ENCODE peak calls at places on chromosomes 13 and 19, in four cellular contexts. One of them, this sample, is unnamed. For H3K4me1, the result is how much of the 10 kb centered on the place peaks cover.

GRCh38 chr19:12806242-12807131 is at the start of gene RNASEH2A:
- DNase-seq in heart right ventricle: peak
- DNase-seq in tibial artery: peak
- DNase-seq in HCT116: peak
- DNase-seq in this sample: peak

GRCh38 chr13:97359181-97360057 is 74.5 kb upstream of the RAP2A start:
- DNase-seq in HCT116: peak
- DNase-seq in tibial artery: peak
- DNase-seq in heart right ventricle: no peak
- DNase-seq in this sample: peak

GRCh38 chr13:48093588-48093987 is 1.3 kb downstream of the MED4 start:
- DNase-seq in HCT116: no peak
- DNase-seq in tibial artery: no peak
- DNase-seq in heart right ventricle: no peak
- DNase-seq in this sample: no peak

GRCh38 chr19:35166100-35167063 is 11.8 kb downstream of the FXYD5 start:
- DNase-seq in HCT116: no peak
- DNase-seq in tibial artery: no peak
- DNase-seq in heart right ventricle: no peak
- DNase-seq in this sample: no peak

GRCh38 chr13:30103161-30103858 is 204.0 kb downstream of the KATNAL1 start:
- DNase-seq in heart right ventricle: no peak
- DNase-seq in HCT116: no peak
- DNase-seq in tibial artery: no peak
- DNase-seq in this sample: no peak

GRCh38 chr13:99978781-99979452 is 2.7 kb upstream of the ZIC2 start:
- DNase-seq in tibial artery: no peak
- DNase-seq in heart right ventricle: no peak
- DNase-seq in HCT116: no peak
- DNase-seq in this sample: no peak

GRCh38 chr19:15181394-15181793 is 19.4 kb downstream of the NOTCH3 start:
- DNase-seq in HCT116: no peak
- DNase-seq in tibial artery: no peak
- DNase-seq in heart right ventricle: no peak
- DNase-seq in this sample: no peak

GRCh38 chr13:22451345-22451744 is 729.4 kb upstream of the SGCG start:
- DNase-seq in tibial artery: no peak
- DNase-seq in HCT116: no peak
- DNase-seq in heart right ventricle: peak
- DNase-seq in this sample: peak

GRCh38 chr19:19463348-19464117 is 51.8 kb downstream of the TSSK6 start:
- DNase-seq in tibial artery: peak
- DNase-seq in HCT116: no peak
- DNase-seq in heart right ventricle: no peak
- DNase-seq in this sample: no peak

GRCh38 chr19:19461306-19461670 is 54.1 kb downstream of the TSSK6 start:
- DNase-seq in tibial artery: no peak
- DNase-seq in HCT116: no peak
- DNase-seq in heart right ventricle: no peak
- DNase-seq in this sample: no peak

GRCh38 chr19:19460761-19461265 is 54.5 kb downstream of the TSSK6 start:
- DNase-seq in HCT116: no peak
- DNase-seq in heart right ventricle: peak
- DNase-seq in tibial artery: peak
- DNase-seq in this sample: peak

GRCh38 chr19:19460258-19460731 is 54.8 kb downstream of the GATAD2A start:
- DNase-seq in tibial artery: no peak
- DNase-seq in HCT116: no peak
- DNase-seq in heart right ventricle: no peak
- DNase-seq in this sample: no peak

DNA sequence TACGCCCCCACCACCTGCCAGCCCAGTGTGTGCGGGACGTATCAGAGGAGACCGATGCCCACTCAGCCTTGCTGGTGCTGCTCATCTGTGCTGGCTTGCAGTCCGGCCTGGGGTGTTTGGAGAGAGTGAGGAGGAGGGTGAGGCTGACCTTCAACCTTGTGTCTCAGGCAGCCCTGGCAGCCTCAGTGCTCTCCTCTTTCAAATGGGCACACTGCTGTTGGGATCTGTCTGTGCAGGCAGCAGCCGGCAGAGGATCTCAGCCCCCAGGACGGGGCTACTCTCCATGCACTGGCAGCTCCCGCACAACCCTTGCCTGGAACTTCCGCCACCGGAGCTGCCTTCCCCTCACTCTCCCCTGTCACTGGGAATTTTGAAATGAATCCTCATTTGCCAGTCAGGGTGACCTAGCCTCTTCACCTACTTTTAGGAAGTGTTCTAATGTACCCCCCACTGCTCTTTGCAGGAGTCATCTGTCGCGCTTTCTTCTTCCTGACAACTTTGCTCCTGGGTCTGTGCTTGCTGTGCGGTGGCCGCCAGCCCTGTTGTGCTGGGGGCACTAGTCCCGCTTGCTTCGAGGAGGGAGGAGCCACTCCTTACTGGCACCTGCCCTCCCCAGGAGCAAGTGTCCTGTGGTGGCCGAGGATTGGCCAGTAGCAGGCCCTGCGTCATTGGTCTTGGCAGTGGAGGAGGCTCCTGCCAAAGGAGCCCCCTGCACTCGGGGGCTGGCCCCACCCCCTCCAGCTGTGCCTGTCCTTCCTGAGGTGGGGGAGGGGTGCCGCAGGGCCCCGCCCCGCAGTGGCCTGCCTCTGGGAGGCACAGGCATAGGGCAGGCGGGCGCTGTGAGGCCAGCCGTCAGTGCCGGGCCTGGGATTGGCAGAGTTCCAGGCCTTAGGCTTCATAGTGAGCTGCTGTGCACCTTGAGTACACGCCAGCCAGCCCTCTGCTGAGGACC is 53.4 kb downstream of the TSSK6 start:
- DNase-seq in heart right ventricle: peak
- DNase-seq in HCT116: no peak
- DNase-seq in tibial artery: peak
- DNase-seq in this sample: no peak
- H3K4me3 ChIP-seq in heart right ventricle: peak
- H3K4me3 ChIP-seq in HCT116: no peak
- H3K4me3 ChIP-seq in tibial artery: peak
- H3K4me3 ChIP-seq in this sample: peak

DNA sequence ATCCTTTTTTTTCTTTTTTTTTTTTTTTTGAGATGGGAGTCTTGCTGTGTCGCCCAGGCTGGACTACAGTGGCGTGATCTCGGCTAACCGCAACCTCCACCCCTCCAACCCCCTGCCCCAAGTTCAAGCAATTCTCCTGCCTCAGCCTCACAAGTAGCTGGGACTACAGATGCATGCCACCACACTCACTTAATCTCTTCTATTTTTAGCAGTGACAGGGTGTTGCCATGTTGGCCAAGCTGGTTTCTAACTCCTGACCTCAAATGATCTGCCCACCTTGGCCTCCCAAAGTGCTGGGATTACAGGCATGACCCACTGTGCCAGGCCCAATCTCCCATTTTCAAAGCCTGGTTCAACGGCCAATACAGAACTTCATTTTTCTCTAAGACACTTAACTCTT is 9.1 kb downstream of the FOXO1 start:
- DNase-seq in tibial artery: no peak
- DNase-seq in HCT116: no peak
- DNase-seq in heart right ventricle: no peak
- DNase-seq in this sample: no peak
- H3K4me1 ChIP-seq in tibial artery: under half
- H3K4me1 ChIP-seq in HCT116: under half
- H3K4me1 ChIP-seq in heart right ventricle: half or more
- H3K4me1 ChIP-seq in this sample: half or more

GRCh38 chr19:47230122-47230920 is 678 bp downstream of the BBC3 start:
- DNase-seq in HCT116: no peak
- DNase-seq in heart right ventricle: peak
- DNase-seq in tibial artery: peak
- DNase-seq in this sample: peak
- H3K4me3 ChIP-seq in HCT116: peak
- H3K4me3 ChIP-seq in heart right ventricle: peak
- H3K4me3 ChIP-seq in tibial artery: peak
- H3K4me3 ChIP-seq in this sample: peak

GRCh38 chr19:33399081-33399744 is 25.7 kb downstream of the CEBPG start:
- DNase-seq in tibial artery: peak
- DNase-seq in HCT116: no peak
- DNase-seq in heart right ventricle: no peak
- DNase-seq in this sample: no peak

GRCh38 chr19:33396701-33397535 is 23.4 kb downstream of the CEBPG start:
- DNase-seq in HCT116: no peak
- DNase-seq in heart right ventricle: no peak
- DNase-seq in tibial artery: no peak
- DNase-seq in this sample: no peak

GRCh38 chr19:33398361-33399060 is 25.0 kb downstream of the CEBPG start:
- DNase-seq in tibial artery: peak
- DNase-seq in HCT116: no peak
- DNase-seq in heart right ventricle: no peak
- DNase-seq in this sample: no peak

GRCh38 chr19:33395561-33396550 is 22.3 kb downstream of the CEBPG start:
- DNase-seq in HCT116: no peak
- DNase-seq in tibial artery: peak
- DNase-seq in heart right ventricle: peak
- DNase-seq in this sample: peak

DNA sequence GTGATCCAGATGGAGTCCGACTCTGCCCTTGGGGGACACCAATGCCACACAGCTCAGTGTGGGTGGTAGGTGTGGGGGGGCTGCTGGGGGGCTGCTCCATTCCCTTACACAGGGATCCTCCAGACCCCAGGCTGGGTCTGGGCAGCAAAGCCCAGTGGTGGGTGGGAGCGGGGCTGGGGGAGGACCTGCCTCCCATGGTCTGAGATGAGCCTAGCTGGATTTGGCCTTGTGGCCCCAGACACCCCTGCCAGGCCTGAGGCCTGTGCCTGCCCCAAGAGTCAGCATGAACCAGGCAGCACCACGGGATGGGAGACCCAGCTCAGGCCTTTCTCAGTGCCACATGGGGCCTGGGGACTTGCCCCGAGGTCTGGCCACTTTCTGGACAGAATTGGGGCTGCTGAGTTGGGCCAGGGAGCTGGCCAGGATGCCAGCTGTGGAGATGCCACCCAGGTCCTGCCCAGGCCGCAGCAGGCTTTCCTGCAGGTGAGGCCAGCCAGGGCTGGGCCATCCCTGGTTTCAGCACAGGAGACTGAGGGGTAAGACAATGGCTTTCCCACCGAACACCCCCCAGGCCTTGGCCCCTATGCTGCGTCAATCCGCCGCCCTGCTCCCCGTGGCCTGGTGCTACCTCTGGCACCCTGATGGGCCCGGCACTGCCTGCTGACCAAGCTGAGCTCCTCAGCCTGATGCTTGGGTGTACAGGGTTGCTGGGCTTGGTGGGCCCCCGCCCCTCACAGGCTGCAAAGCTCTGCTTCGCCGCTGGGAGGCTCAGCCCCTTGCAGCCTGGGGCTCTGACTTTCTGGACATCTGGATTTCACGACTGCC is 24.2 kb downstream of the CEBPG start:
- DNase-seq in tibial artery: peak
- DNase-seq in HCT116: no peak
- DNase-seq in heart right ventricle: no peak
- DNase-seq in this sample: no peak
- H3K4me1 ChIP-seq in tibial artery: under half
- H3K4me1 ChIP-seq in HCT116: under half
- H3K4me1 ChIP-seq in heart right ventricle: under half
- H3K4me1 ChIP-seq in this sample: half or more